ENCODE peak calls at places on chromosomes 13 and 19, in nine cellular contexts. W is iris pigment epithelial cell; D is activated T-helper 9 cell treated with anti-CD3 and anti-CD28 coated beads, Interleukin-2, amount 50 U/mL, for 16 hours; Q is NCI-H2107; Y is HT1080; G is AG04450; M is mucosa of gallbladder; C is activated CD4-positive, alpha-beta T cell treated with anti-CD3 and anti-CD28 coated beads for 48 hours; P is NCI-H526. B is an unnamed sample.

GRCh38 chr19:13561461-13561860 is 55.2 kb upstream of the CACNA1A start:
- DNase-seq in W (no peak), D (no peak), Q (no peak), Y (no peak), G (no peak), M (no peak), C (no peak), P (no peak), B (no peak)

GRCh38 chr13:21309542-21310172 is 133.2 kb downstream of the MRPL57 start:
- DNase-seq in W (no peak), D (no peak), Q (no peak), Y (no peak), G (no peak), M (no peak), C (no peak), P (no peak), B (no peak)

GRCh38 chr13:106472621-106473020 is 62.8 kb downstream of the EFNB2 start:
- DNase-seq in W (no peak), D (no peak), Q (no peak), Y (peak; percentile 8), G (no peak), M (no peak), C (no peak), P (no peak), B (no peak)

GRCh38 chr13:48181482-48182145 is 51.4 kb upstream of the ITM2B start:
- DNase-seq in W (no peak), D (no peak), Q (no peak), Y (no peak), G (no peak), M (no peak), C (no peak), P (no peak), B (no peak)

GRCh38 chr13:100810991-100811390 is 136.4 kb upstream of the TMTC4 start:
- DNase-seq in W (no peak), D (no peak), Q (no peak), Y (no peak), G (no peak), M (no peak), C (no peak), P (no peak), B (no peak)

GRCh38 chr13:19606152-19606551 is 27.3 kb upstream of the MPHOSPH8 start:
- DNase-seq in W (peak; percentile 23), D (no peak), Q (no peak), Y (peak; percentile 52), G (no peak), M (no peak), C (no peak), P (no peak), B (no peak)

GRCh38 chr19:21256722-21257121 is 72.5 kb downstream of the ZNF708 start:
- DNase-seq in W (peak; percentile 51), D (no peak), Q (no peak), Y (no peak), G (no peak), M (no peak), C (no peak), P (peak; percentile 6), B (no peak)

GRCh38 chr19:33487901-33488817 is 33.4 kb downstream of the PEPD start:
- DNase-seq in W (no peak), D (no peak), Q (no peak), Y (no peak), G (no peak), M (no peak), C (no peak), P (no peak), B (peak; percentile 13)

GRCh38 chr19:7731218-7731595 is 703 bp downstream of the CLEC4G start:
- DNase-seq in W (no peak), D (no peak), Q (no peak), Y (no peak), G (no peak), M (no peak), C (no peak), P (no peak), B (no peak)

GRCh38 chr19:48121909-48122371 is 11.3 kb upstream of the PLA2G4C start:
- DNase-seq in W (peak; percentile 47), D (no peak), Q (no peak), Y (peak; percentile 53), G (no peak), M (no peak), C (no peak), P (no peak), B (no peak)

GRCh38 chr19:2015611-2015950 is at the start of gene BTBD2:
- DNase-seq in W (peak; percentile 59), D (peak; percentile 43), Q (peak; percentile 17), Y (no peak), G (peak; percentile 73), M (peak; percentile 47), C (peak; percentile 62), P (peak; percentile 56), B (no peak)

GRCh38 chr13:23824355-23824754 is 64.8 kb downstream of the MIPEP start:
- DNase-seq in W (no peak), D (no peak), Q (no peak), Y (no peak), G (no peak), M (no peak), C (no peak), P (no peak), B (no peak)

GRCh38 chr13:31207630-31208549 is 8.1 kb downstream of the B3GLCT start:
- DNase-seq in W (peak; percentile 64), D (no peak), Q (no peak), Y (no peak), G (peak; percentile 20), M (no peak), C (no peak), P (peak; percentile 63), B (peak; percentile 64)

GRCh38 chr19:30160996-30161655 is 211.1 kb upstream of the ZNF536 start:
- DNase-seq in W (no peak), D (no peak), Q (no peak), Y (no peak), G (no peak), M (no peak), C (no peak), P (no peak), B (no peak)

GRCh38 chr19:47321582-47321981 is 10.4 kb upstream of the C5AR2 start:
- DNase-seq in W (no peak), D (no peak), Q (no peak), Y (no peak), G (no peak), M (no peak), C (no peak), P (no peak), B (no peak)

GRCh38 chr19:4587527-4587926 is 28.0 kb upstream of the SEMA6B start:
- DNase-seq in W (no peak), D (no peak), Q (no peak), Y (no peak), G (no peak), M (no peak), C (no peak), P (no peak), B (no peak)

GRCh38 chr13:114089341-114089740 is 43.1 kb downstream of the RASA3 start:
- DNase-seq in W (no peak), D (no peak), Q (no peak), Y (no peak), G (no peak), M (no peak), C (no peak), P (peak; percentile 90), B (no peak)

GRCh38 chr13:73401769-73402168 is 343.0 kb downstream of the KLF5 start:
- DNase-seq in W (peak; percentile 15), D (no peak), Q (no peak), Y (no peak), G (no peak), M (no peak), C (no peak), P (peak; percentile 9), B (no peak)

GRCh38 chr13:48489003-48489402 is 43.9 kb downstream of the RCBTB2 start:
- DNase-seq in W (no peak), D (no peak), Q (no peak), Y (no peak), G (no peak), M (no peak), C (no peak), P (no peak), B (no peak)

GRCh38 chr19:46704379-46705076 is 12.4 kb downstream of the PRKD2 start:
- DNase-seq in W (no peak), D (peak; percentile 79), Q (no peak), Y (peak; percentile 46), G (no peak), M (peak; percentile 72), C (peak; percentile 93), P (peak; percentile 47), B (no peak)

GRCh38 chr13:19607523-19608078 is 25.9 kb upstream of the MPHOSPH8 start:
- DNase-seq in W (peak; percentile 54), D (no peak), Q (no peak), Y (no peak), G (no peak), M (no peak), C (no peak), P (no peak), B (no peak)

GRCh38 chr19:8252922-8253589 is 43.9 kb downstream of the CERS4 start:
- DNase-seq in W (peak; percentile 60), D (peak; percentile 76), Q (peak; percentile 72), Y (peak; percentile 69), G (peak; percentile 38), M (peak; percentile 80), C (peak; percentile 90), P (peak; percentile 78), B (no peak)

GRCh38 chr19:49071860-49072547 is 495 bp downstream of the KCNA7 start:
- DNase-seq in W (no peak), D (no peak), Q (no peak), Y (no peak), G (no peak), M (no peak), C (peak; percentile 42), P (peak; percentile 43), B (no peak)

GRCh38 chr19:50275577-50276368 is 53.4 kb downstream of the KCNC3 start:
- DNase-seq in W (no peak), D (no peak), Q (no peak), Y (no peak), G (no peak), M (no peak), C (no peak), P (no peak), B (no peak)

GRCh38 chr13:113053801-113054604 is 51.6 kb upstream of the F7 start:
- DNase-seq in W (no peak), D (no peak), Q (no peak), Y (no peak), G (no peak), M (no peak), C (no peak), P (no peak), B (no peak)

GRCh38 chr13:112716461-112716820 is 26.6 kb downstream of the ATP11A start:
- DNase-seq in W (no peak), D (no peak), Q (no peak), Y (no peak), G (no peak), M (no peak), C (no peak), P (no peak), B (no peak)

GRCh38 chr19:3243851-3244700 is 19.6 kb downstream of the CELF5 start:
- DNase-seq in W (peak; percentile 44), D (peak; percentile 11), Q (no peak), Y (peak; percentile 16), G (peak; percentile 23), M (peak; percentile 42), C (peak; percentile 72), P (no peak), B (no peak)

GRCh38 chr19:48413879-48414623 is 20.6 kb downstream of the GRIN2D start:
- DNase-seq in W (no peak), D (no peak), Q (no peak), Y (peak; percentile 56), G (no peak), M (no peak), C (no peak), P (peak; percentile 36), B (no peak)

GRCh38 chr19:55257461-55258411 is 1.1 kb downstream of the PPP6R1 start:
- DNase-seq in W (peak; percentile 30), D (no peak), Q (peak; percentile 12), Y (peak; percentile 24), G (no peak), M (no peak), C (peak; percentile 45), P (peak; percentile 46), B (peak; percentile 11)

GRCh38 chr19:47391510-47392223 is 27.7 kb downstream of the MEIS3 start:
- DNase-seq in W (peak; percentile 58), D (peak; percentile 63), Q (peak; percentile 21), Y (peak; percentile 64), G (peak; percentile 23), M (peak; percentile 63), C (peak; percentile 91), P (peak; percentile 76), B (no peak)

GRCh38 chr13:22940090-22940710 is 240.6 kb upstream of the SGCG start:
- DNase-seq in W (no peak), D (no peak), Q (no peak), Y (no peak), G (no peak), M (no peak), C (no peak), P (no peak), B (no peak)